ENCODE peak calls at places on chromosomes 7 and 10, in nine cellular contexts. W is heart right ventricle; I is PC-9; R is CD8-positive, alpha-beta T cell; S is lower lobe of right lung; Y is aorta; J is SJSA1; T is transverse colon; B is AG04450. O is an unnamed sample.

GRCh38 chr10:97889461-97890265 is 40.0 kb downstream of the GOLGA7B start:
- DNase-seq in W (no peak), J (peak; percentile 91), Y (peak; percentile 46), I (peak; percentile 81), T (no peak), R (no peak), S (peak; percentile 79), B (no peak), O (peak; percentile 13)

GRCh38 chr7:151207315-151207714 is 3.0 kb downstream of the H2BK1 start:
- DNase-seq in S (no peak), I (no peak), J (no peak), W (no peak), Y (no peak), R (no peak), B (no peak), T (no peak), O (no peak)

GRCh38 chr7:38756521-38756920 is 125.3 kb upstream of the AMPH start:
- DNase-seq in Y (no peak), T (no peak), W (no peak), J (no peak), B (no peak), I (no peak), S (no peak), R (no peak), O (no peak)

GRCh38 chr10:110508806-110509544 is 11.3 kb downstream of the DUSP5 start:
- DNase-seq in Y (no peak), B (no peak), J (no peak), T (no peak), I (no peak), R (no peak), S (no peak), W (peak; percentile 59), O (no peak)

GRCh38 chr10:35910234-35910633 is 268.1 kb upstream of the FZD8 start:
- DNase-seq in T (no peak), S (no peak), B (peak; percentile 76), I (no peak), W (no peak), R (no peak), Y (no peak), J (no peak), O (no peak)

GRCh38 chr7:12741951-12742575 is 54.6 kb downstream of the ARL4A start:
- DNase-seq in S (no peak), I (no peak), T (no peak), J (no peak), W (no peak), R (no peak), Y (no peak), B (no peak), O (no peak)

GRCh38 chr7:121081327-121081936 is 92.9 kb downstream of the CPED1 start:
- DNase-seq in B (peak; percentile 62), S (no peak), Y (no peak), R (no peak), I (peak; percentile 65), T (no peak), W (no peak), J (no peak), O (peak; percentile 44)

GRCh38 chr7:6178273-6179029 is 94.0 kb downstream of the CYTH3 start:
- DNase-seq in R (no peak), S (no peak), B (no peak), Y (peak; percentile 81), W (peak; percentile 40), T (no peak), I (no peak), J (no peak), O (no peak)

GRCh38 chr7:54788664-54789063 is 29.7 kb upstream of the SEC61G start:
- DNase-seq in S (no peak), W (no peak), Y (no peak), T (peak; percentile 20), J (peak; percentile 68), R (no peak), I (peak; percentile 99), B (peak; percentile 81), O (no peak)

GRCh38 chr7:154304740-154305679 is 252.8 kb downstream of the DPP6 start:
- DNase-seq in T (no peak), I (no peak), R (no peak), B (no peak), W (no peak), S (no peak), Y (no peak), J (no peak), O (no peak)

GRCh38 chr10:101142533-101143353 is 11.6 kb downstream of the TLX1 start:
- DNase-seq in B (no peak), J (no peak), W (no peak), I (no peak), Y (no peak), T (no peak), R (no peak), S (no peak), O (no peak)

GRCh38 chr7:131107343-131108211 is 220.1 kb upstream of the MKLN1 start:
- DNase-seq in I (peak; percentile 85), S (peak; percentile 80), J (peak; percentile 58), B (no peak), R (peak; percentile 47), Y (peak; percentile 84), W (peak; percentile 60), T (peak; percentile 78), O (peak; percentile 74)

GRCh38 chr10:79178614-79179403 is 110.0 kb downstream of the ZMIZ1 start:
- DNase-seq in J (peak; percentile 77), S (no peak), B (peak; percentile 79), R (no peak), W (no peak), Y (no peak), T (no peak), I (no peak), O (no peak)

GRCh38 chr7:155951554-155952158 is 139.4 kb upstream of the SHH start:
- DNase-seq in W (no peak), Y (no peak), I (peak; percentile 100), S (no peak), R (no peak), B (peak; percentile 55), T (peak; percentile 25), J (peak; percentile 91), O (no peak)

GRCh38 chr7:47039089-47039648 is 542.7 kb downstream of the TNS3 start:
- DNase-seq in B (no peak), J (no peak), T (no peak), S (no peak), W (peak; percentile 23), Y (no peak), R (no peak), I (no peak), O (no peak)

GRCh38 chr10:47311193-47311899 is 10.9 kb upstream of the GDF2 start:
- DNase-seq in I (no peak), W (no peak), Y (no peak), T (peak; percentile 77), B (no peak), R (no peak), S (no peak), J (no peak), O (peak; percentile 64)

GRCh38 chr10:80477813-80478212 is 23.7 kb downstream of the TSPAN14 start:
- DNase-seq in J (peak; percentile 79), Y (no peak), T (no peak), R (no peak), S (no peak), I (peak; percentile 84), B (no peak), W (no peak), O (no peak)

DNA sequence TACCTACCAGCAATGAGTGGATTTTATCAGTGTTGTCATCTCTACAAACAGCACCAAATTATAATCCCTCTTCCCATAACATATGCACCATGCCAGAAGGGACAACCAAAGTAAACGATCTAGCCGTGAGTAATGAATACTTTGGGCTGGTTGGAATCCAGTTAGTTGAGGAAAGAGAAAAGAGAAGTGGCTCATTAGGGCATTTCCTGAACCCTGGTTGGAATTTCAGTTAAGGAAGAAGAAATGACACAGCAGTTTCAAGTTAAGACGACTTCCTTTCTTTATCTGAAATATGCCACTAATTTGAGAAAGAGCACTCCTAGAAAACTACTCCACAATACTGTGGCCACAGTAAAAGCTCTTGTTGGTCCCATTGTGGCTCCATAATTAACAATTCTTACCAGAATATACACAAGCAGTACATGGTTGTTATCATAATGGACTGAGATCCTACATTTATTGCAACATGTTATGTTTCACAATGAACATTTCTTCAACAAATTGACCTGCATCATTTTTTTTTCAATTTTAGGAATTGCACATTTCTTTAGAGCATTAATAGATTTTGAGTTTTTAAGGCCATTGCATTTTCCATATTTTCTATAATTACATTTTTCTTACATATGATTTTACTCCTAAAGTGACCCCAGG is at the start of gene TFEC:
- DNase-seq in I (no peak), W (no peak), T (no peak), R (no peak), J (no peak), S (no peak), Y (no peak), B (no peak), O (no peak)
- H3K27ac ChIP-seq in I (peak within 1 kb of the TSS; percentile 31), W (no peak within 1 kb of the TSS), T (no peak within 1 kb of the TSS), R (no peak within 1 kb of the TSS), J (no peak within 1 kb of the TSS), S (peak within 1 kb of the TSS; percentile 32), Y (no peak within 1 kb of the TSS), B (no peak within 1 kb of the TSS), O (no peak within 1 kb of the TSS)

GRCh38 chr10:76784076-76784475 is 853.5 kb downstream of the KCNMA1 start:
- DNase-seq in W (no peak), B (no peak), T (no peak), J (no peak), I (no peak), R (no peak), S (no peak), Y (no peak), O (no peak)
- H3K9me3 ChIP-seq in W (no peaks in the 10 kb centered on the region), B (no peaks in the 10 kb centered on the region), T (peaks cover 3% of the 10 kb centered on the region), J (no peaks in the 10 kb centered on the region), I (no peaks in the 10 kb centered on the region), R (no peaks in the 10 kb centered on the region), S (no peaks in the 10 kb centered on the region), Y (no peaks in the 10 kb centered on the region), O (no peaks in the 10 kb centered on the region)

GRCh38 chr10:4181690-4182089 is 396.7 kb upstream of the KLF6 start:
- DNase-seq in W (no peak), Y (no peak), R (no peak), B (no peak), S (no peak), J (no peak), T (no peak), I (no peak), O (peak; percentile 27)
- H3K4me3 ChIP-seq in W (no peak overlapping the region), Y (no peak overlapping the region), R (no peak overlapping the region), B (no peak overlapping the region), S (no peak overlapping the region), J (no peak overlapping the region), T (no peak overlapping the region), I (no peak overlapping the region), O (peak overlapping the region; percentile 8)

GRCh38 chr10:93376372-93377296 is 105.5 kb downstream of the MYOF start:
- DNase-seq in Y (peak; percentile 67), J (peak; percentile 79), T (peak; percentile 42), R (no peak), S (no peak), W (peak; percentile 25), I (peak; percentile 76), B (peak; percentile 74), O (peak; percentile 84)
- H3K27ac ChIP-seq in Y (peak overlapping the region; percentile 86), J (peak overlapping the region; percentile 70), T (peak overlapping the region; percentile 49), R (no peak overlapping the region), S (peak overlapping the region; percentile 67), W (peak overlapping the region; percentile 75), I (peak overlapping the region; percentile 90), B (peak overlapping the region; percentile 77), O (no peak overlapping the region)